ENCODE peak calls at places on chromosome X, in seven cellular contexts. Z is foreskin fibroblast; D is cardiac fibroblast; K is A549; V is naive thymus-derived CD8-positive, alpha-beta T cell; R is DMS153; J is stimulated activated CD4-positive, alpha-beta T cell treated with anti-CD3 and anti-CD28 coated beads, Interleukin-1b, Interleukin-23, amount 100 ng/mL, for 24 hours. U is an unnamed sample.

GRCh38 chrX:97332963-97333362 is 449.3 kb downstream of the RPA4 start:
- DNase-seq in Z (peak), D (peak), K (no peak), V (no peak), R (no peak), J (no peak), U (no peak)

GRCh38 chrX:7334253-7334935 is 186.4 kb upstream of the PUDP start:
- DNase-seq in Z (peak), D (peak), K (no peak), V (no peak), R (no peak), J (no peak), U (no peak)

GRCh38 chrX:147738260-147738659 is 173.5 kb upstream of the FMR1 start:
- DNase-seq in Z (no peak), D (no peak), K (no peak), V (no peak), R (no peak), J (peak), U (no peak)

GRCh38 chrX:40117715-40118285 is 20.0 kb upstream of the BCOR start:
- DNase-seq in Z (no peak), D (no peak), K (no peak), V (no peak), R (no peak), J (no peak), U (no peak)

GRCh38 chrX:9566150-9566621 is 101.3 kb downstream of the TBL1X start:
- DNase-seq in Z (peak), D (peak), K (peak), V (no peak), R (no peak), J (peak), U (no peak)

GRCh38 chrX:63101879-63102620 is 249.1 kb downstream of the SPIN4 start:
- DNase-seq in Z (no peak), D (no peak), K (no peak), V (no peak), R (no peak), J (no peak), U (no peak)

GRCh38 chrX:133366735-133367134 is 48.6 kb downstream of the GPC4 start:
- DNase-seq in Z (no peak), D (no peak), K (no peak), V (no peak), R (no peak), J (no peak), U (no peak)

GRCh38 chrX:12721042-12721441 is 70.2 kb upstream of the PRPS2 start:
- DNase-seq in Z (no peak), D (no peak), K (no peak), V (no peak), R (no peak), J (no peak), U (no peak)

GRCh38 chrX:150643271-150643670 is 49.9 kb upstream of the MTMR1 start:
- DNase-seq in Z (peak), D (peak), K (no peak), V (no peak), R (no peak), J (no peak), U (no peak)

GRCh38 chrX:55135171-55135570 is 46.4 kb downstream of the PAGE2 start:
- DNase-seq in Z (peak), D (peak), K (peak), V (no peak), R (peak), J (no peak), U (peak)

GRCh38 chrX:107025538-107025937 is 25.5 kb upstream of the MORC4 start:
- DNase-seq in Z (peak), D (peak), K (peak), V (no peak), R (no peak), J (no peak), U (peak)

GRCh38 chrX:70001269-70001668 is 48.5 kb downstream of the AWAT2 start:
- DNase-seq in Z (no peak), D (no peak), K (no peak), V (no peak), R (no peak), J (no peak), U (no peak)

GRCh38 chrX:137432609-137433008 is 133.3 kb upstream of the ZIC3 start:
- DNase-seq in Z (no peak), D (no peak), K (no peak), V (no peak), R (peak), J (no peak), U (no peak)

GRCh38 chrX:105462191-105462590 is 241.7 kb upstream of the TEX13A start:
- DNase-seq in Z (no peak), D (peak), K (no peak), V (no peak), R (no peak), J (no peak), U (no peak)

GRCh38 chrX:78493180-78493579 is 165.8 kb upstream of the CYSLTR1 start:
- DNase-seq in Z (no peak), D (no peak), K (no peak), V (no peak), R (no peak), J (no peak), U (no peak)

GRCh38 chrX:47707031-47707780 is 48.2 kb upstream of the UXT start:
- DNase-seq in Z (no peak), D (peak), K (no peak), V (no peak), R (no peak), J (no peak), U (no peak)

GRCh38 chrX:130174051-130174704 is 2.4 kb downstream of the RAB33A start:
- DNase-seq in Z (peak), D (peak), K (no peak), V (no peak), R (no peak), J (no peak), U (no peak)

GRCh38 chrX:132292753-132293152 is 73.5 kb upstream of the RAP2C start:
- DNase-seq in Z (peak), D (peak), K (peak), V (peak), R (no peak), J (no peak), U (peak)

GRCh38 chrX:8679572-8679971 is 52.4 kb downstream of the ANOS1 start:
- DNase-seq in Z (no peak), D (no peak), K (no peak), V (no peak), R (no peak), J (no peak), U (no peak)

GRCh38 chrX:16526003-16526402 is 124.0 kb upstream of the S100G start:
- DNase-seq in Z (no peak), D (no peak), K (no peak), V (no peak), R (no peak), J (no peak), U (no peak)

GRCh38 chrX:69504626-69505612 is 793 bp downstream of the NALF2 start:
- DNase-seq in Z (peak), D (no peak), K (no peak), V (no peak), R (no peak), J (no peak), U (no peak)

GRCh38 chrX:15319075-15319474 is 3.6 kb upstream of the ASB11 start:
- DNase-seq in Z (no peak), D (no peak), K (no peak), V (no peak), R (no peak), J (no peak), U (no peak)

U was measured in immature natural killer cell.